ENCODE peak calls at places on chromosome 22, in ten cellular contexts. V, M, X, B, R, A, Z, T, Q and C are unnamed samples.

GRCh38 chr22:48488611-48489456 is 1338.8 kb downstream of the BRD1 start:
- DNase-seq in A (no peak), T (no peak), Z (peak), R (no peak), Q (no peak), V (no peak), X (peak), M (no peak), B (peak), C (no peak)

GRCh38 chr22:37457093-37457893 is 28.9 kb downstream of the MFNG start:
- DNase-seq in Z (no peak), Q (peak), B (peak), X (peak), A (peak), V (peak), T (peak), M (peak), R (peak), C (no peak)

GRCh38 chr22:26170795-26171194 is 1.5 kb downstream of the SEZ6L start:
- DNase-seq in V (no peak), B (peak), R (no peak), M (no peak), Q (no peak), T (no peak), X (peak), A (peak), Z (no peak), C (no peak)

GRCh38 chr22:29994941-29995340 is 85.3 kb upstream of the HORMAD2 start:
- DNase-seq in Q (no peak), A (no peak), V (peak), R (no peak), B (no peak), T (no peak), X (no peak), M (peak), Z (no peak), C (no peak)

GRCh38 chr22:30411780-30412179 is 13.8 kb upstream of the MTFP1 start:
- DNase-seq in T (no peak), Z (no peak), Q (no peak), X (no peak), V (no peak), B (no peak), R (no peak), A (no peak), M (no peak), C (no peak)

GRCh38 chr22:30574095-30574981 is at the start of gene GAL3ST1:
- DNase-seq in Z (no peak), R (no peak), B (peak), X (peak), Q (no peak), M (no peak), V (no peak), T (peak), A (no peak), C (no peak)

GRCh38 chr22:39392341-39392948 is 7.1 kb upstream of the TAB1 start:
- DNase-seq in Q (no peak), M (no peak), A (no peak), R (no peak), B (no peak), T (no peak), Z (no peak), V (no peak), X (no peak), C (no peak)

GRCh38 chr22:43230983-43231723 is 44.2 kb upstream of the TTLL12 start:
- DNase-seq in B (peak), X (peak), T (peak), V (peak), M (peak), Q (no peak), A (peak), Z (no peak), R (peak), C (no peak)

GRCh38 chr22:28015676-28016601 is 96.9 kb upstream of the PITPNB start:
- DNase-seq in M (no peak), Q (no peak), Z (peak), R (no peak), T (peak), B (no peak), A (peak), X (no peak), V (no peak), C (no peak)

GRCh38 chr22:29702931-29703594 is 16.7 kb upstream of the CABP7 start:
- DNase-seq in Z (no peak), M (no peak), T (peak), Q (no peak), B (peak), X (no peak), V (no peak), A (peak), R (no peak), C (no peak)

GRCh38 chr22:49936018-49936972 is 17.9 kb downstream of the CRELD2 start:
- DNase-seq in T (peak), Q (peak), A (peak), X (peak), R (peak), B (peak), Z (peak), V (peak), M (peak), C (peak)
- H3K4me3 ChIP-seq in T (peak), Q (peak), A (no peak), X (no peak), R (no peak), B (peak), Z (peak), V (peak), M (no peak), C (peak)

GRCh38 chr22:19873960-19874306 is 19.3 kb upstream of the GNB1L start:
- DNase-seq in M (no peak), B (no peak), X (no peak), T (no peak), Z (peak), V (no peak), Q (no peak), R (no peak), A (no peak), C (no peak)

GRCh38 chr22:19872779-19873137 is 18.1 kb upstream of the GNB1L start:
- DNase-seq in T (peak), X (no peak), M (no peak), R (no peak), B (no peak), Q (no peak), V (no peak), A (peak), Z (peak), C (no peak)

GRCh38 chr22:19871845-19872778 is 17.4 kb upstream of the GNB1L start:
- DNase-seq in A (peak), R (no peak), X (no peak), V (no peak), T (no peak), B (no peak), M (no peak), Z (peak), Q (no peak), C (no peak)

GRCh38 chr22:19874307-19875060 is 19.8 kb upstream of the GNB1L start:
- DNase-seq in T (peak), Z (peak), M (no peak), Q (no peak), V (no peak), A (peak), R (no peak), B (peak), X (no peak), C (no peak)

DNA sequence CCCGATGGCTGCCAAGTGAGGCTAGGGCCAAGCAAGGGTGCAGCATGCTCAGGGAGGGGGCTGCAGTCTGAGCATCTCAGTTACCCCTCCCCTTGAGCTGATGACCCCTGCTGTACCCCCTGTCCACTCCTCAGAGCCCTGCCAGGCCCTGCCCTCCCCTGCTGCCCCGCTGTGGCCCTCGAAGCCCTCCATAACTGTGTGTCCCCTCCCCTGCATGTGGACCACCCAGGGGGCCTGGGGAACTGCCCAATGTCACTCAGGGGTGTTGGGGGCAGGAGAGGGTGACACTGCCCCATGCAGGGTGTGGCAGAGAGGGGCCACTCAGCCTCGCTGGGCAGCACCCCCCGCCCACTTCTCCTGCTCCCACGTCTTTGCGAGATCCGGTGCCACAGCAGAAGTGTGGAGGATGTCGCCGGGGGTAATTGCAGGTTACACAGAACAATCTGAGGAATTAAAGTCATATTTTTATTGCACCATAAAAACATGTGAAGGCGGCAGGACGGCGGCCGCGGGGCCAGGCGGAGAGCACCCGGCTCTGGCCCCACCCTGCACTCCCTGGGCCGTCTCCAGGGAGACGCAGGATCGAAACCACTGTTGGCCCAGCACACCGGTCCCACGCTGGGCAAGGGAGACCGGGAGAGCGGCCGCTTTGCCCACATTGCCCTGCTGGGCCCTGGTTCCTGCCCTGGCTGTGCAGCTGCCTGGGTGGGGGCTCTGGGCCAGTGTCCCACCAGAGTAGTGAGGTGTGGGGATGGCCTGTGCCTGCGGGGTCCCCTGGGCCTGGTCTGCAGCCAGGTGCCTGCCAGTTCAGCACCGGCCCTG is 18.7 kb upstream of the GNB1L start:
- DNase-seq in B (no peak), A (peak), Z (peak), X (no peak), M (no peak), V (no peak), Q (no peak), R (no peak), T (no peak), C (no peak)
- H3K27ac ChIP-seq in B (no peak), A (no peak), Z (no peak), X (no peak), M (no peak), V (no peak), Q (no peak), R (no peak), T (no peak), C (no peak)

GRCh38 chr22:17213976-17214375 is 5.3 kb downstream of the ADA2 start:
- DNase-seq in Z (no peak), X (peak), T (peak), M (peak), Q (no peak), R (no peak), B (peak), V (peak), A (peak), C (no peak)

GRCh38 chr22:17217179-17217578 is 2.1 kb downstream of the ADA2 start:
- DNase-seq in B (peak), Q (no peak), A (no peak), T (no peak), R (peak), Z (no peak), V (no peak), X (peak), M (no peak), C (no peak)

GRCh38 chr22:17222503-17222902 is 3.3 kb upstream of the ADA2 start:
- DNase-seq in Q (no peak), R (no peak), Z (no peak), A (no peak), X (no peak), T (peak), B (no peak), M (no peak), V (no peak), C (no peak)

GRCh38 chr22:17214416-17215043 is 4.7 kb downstream of the ADA2 start:
- DNase-seq in B (no peak), Q (no peak), V (no peak), M (no peak), T (peak), R (no peak), A (no peak), X (no peak), Z (no peak), C (no peak)

DNA sequence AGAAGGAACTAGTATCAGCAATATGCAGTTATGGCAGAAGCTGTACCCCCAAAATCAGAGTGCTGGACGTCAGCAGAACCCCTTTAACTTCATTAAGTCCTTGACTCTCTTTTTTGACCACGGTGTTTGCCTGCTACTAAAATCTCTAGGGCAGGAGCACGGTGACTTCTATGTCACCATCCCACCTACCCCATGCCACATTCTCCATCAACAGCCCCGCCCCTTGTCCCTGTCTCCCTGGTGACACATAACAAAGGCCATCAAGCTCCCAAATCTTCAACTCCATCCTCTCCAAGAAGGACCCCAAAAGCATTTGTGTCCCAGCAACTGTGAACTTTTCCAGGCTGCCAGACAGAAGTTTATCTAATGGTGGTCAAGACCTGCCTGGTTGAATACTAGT is 894 bp downstream of the ADA2 start:
- DNase-seq in T (peak), Z (no peak), R (no peak), M (no peak), X (peak), A (no peak), Q (no peak), V (no peak), B (no peak), C (no peak)
- H3K4me3 ChIP-seq in T (no peak), Z (no peak), R (peak), M (no peak), X (no peak), A (no peak), Q (no peak), V (no peak), B (no peak), C (peak)

GRCh38 chr22:49884075-49884474 is 30.4 kb downstream of the ZBED4 start:
- DNase-seq in M (no peak), Q (no peak), A (no peak), R (no peak), V (no peak), X (no peak), B (no peak), T (no peak), Z (no peak), C (no peak)
- H3K27ac ChIP-seq in M (no peak), Q (no peak), A (no peak), R (no peak), V (no peak), X (no peak), B (no peak), T (no peak), Z (no peak), C (no peak)

DNA sequence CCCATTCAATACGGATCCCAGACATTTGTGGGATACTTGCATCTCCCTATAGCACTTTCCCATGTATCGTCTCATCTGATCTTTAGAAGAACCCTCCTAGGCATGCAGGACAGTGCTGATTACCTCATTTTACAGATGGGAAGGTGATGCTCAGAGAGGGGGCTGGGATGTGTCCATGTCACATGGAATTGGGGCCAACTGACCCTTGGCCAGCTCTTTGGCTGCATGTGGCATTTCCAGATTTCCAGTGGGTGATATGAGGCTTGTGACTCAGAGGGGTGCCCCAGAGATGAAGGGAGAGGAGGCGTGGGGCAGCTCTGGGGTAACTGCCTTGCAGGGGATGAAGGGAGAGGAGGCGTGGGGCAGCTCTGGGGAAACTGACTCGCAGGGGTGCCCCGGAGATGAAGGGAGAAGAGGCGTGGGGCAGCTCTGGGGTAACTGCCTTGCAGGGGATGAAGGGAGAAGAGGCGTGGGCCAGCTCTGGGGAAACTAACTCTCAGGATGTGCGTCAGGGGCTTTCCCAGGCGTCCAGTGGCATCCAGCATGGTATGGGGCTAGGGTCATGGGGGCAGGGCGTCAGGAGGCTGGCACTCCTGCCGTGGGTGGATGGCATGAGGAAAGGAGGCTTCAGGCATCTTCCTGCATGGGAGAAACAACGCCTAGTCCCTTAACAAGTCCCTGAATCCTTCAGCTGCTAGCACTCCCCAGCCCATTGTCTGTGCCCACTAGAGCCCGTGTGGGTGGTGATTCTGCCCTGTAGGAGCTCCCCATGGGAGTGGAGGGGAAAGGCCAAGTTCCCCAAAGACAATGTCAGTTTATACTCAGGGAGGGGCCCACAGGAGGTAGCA is 11.9 kb upstream of the CERK start:
- DNase-seq in B (no peak), M (no peak), A (no peak), R (peak), T (no peak), X (no peak), Z (no peak), V (no peak), Q (no peak), C (no peak)
- H3K4me3 ChIP-seq in B (no peak), M (no peak), A (no peak), R (peak), T (no peak), X (no peak), Z (no peak), V (no peak), Q (no peak), C (no peak)

GRCh38 chr22:35454416-35455054 is 54.6 kb downstream of the MCM5 start:
- DNase-seq in R (no peak), Z (no peak), B (no peak), A (no peak), V (no peak), M (peak), Q (no peak), T (no peak), X (peak), C (no peak)

GRCh38 chr22:35452810-35453743 is 53.1 kb downstream of the MCM5 start:
- DNase-seq in A (no peak), B (no peak), Q (no peak), V (no peak), R (no peak), Z (no peak), X (no peak), T (no peak), M (no peak), C (no peak)

GRCh38 chr22:35450824-35451541 is 51.0 kb downstream of the MCM5 start:
- DNase-seq in V (no peak), T (no peak), B (no peak), Z (no peak), X (no peak), M (no peak), A (no peak), R (no peak), Q (no peak), C (no peak)

GRCh38 chr22:35451602-35452001 is 51.7 kb downstream of the MCM5 start:
- DNase-seq in M (no peak), B (no peak), V (no peak), A (no peak), R (no peak), X (no peak), T (no peak), Z (no peak), Q (no peak), C (no peak)

DNA sequence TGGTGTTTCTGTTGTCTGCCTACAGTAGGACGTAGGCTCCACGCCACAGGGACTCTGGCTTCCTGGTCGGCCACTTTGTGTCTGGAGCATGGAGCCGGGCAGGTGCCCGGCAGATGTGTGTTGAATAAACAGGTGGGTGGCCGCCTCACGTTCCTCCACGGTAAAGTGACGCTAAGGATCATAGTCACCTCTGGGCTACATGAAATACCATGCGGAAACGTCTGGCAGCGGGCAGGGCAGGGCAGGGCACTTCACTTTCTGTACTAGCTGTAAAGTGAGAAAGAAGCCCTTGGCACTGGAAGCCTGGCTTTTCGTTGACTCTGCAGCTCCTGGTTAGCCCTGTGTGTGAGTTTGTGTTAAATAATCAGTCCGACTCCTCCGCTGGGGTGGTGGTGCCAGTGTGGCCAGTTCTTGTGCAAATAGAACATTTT is 52.4 kb downstream of the MCM5 start:
- DNase-seq in M (no peak), R (no peak), V (no peak), X (no peak), Q (peak), Z (no peak), A (peak), T (no peak), B (no peak), C (no peak)
- H3K27ac ChIP-seq in M (no peak), R (no peak), V (no peak), X (no peak), Q (peak), Z (no peak), A (peak), T (no peak), B (no peak), C (no peak)